ENCODE peak calls at places on chromosomes 6 and 20, in five cellular contexts. One of them, this sample, is unnamed.

GRCh38 chr6:13742961-13743735 is 31.5 kb upstream of the RANBP9 start:
- DNase-seq in left cardiac atrium: no peak
- DNase-seq in GM06990: no peak
- DNase-seq in caudate nucleus: no peak
- DNase-seq in LoVo: no peak
- DNase-seq in this sample: no peak

GRCh38 chr20:1674361-1674760 is 16.8 kb upstream of the SIRPG start:
- DNase-seq in LoVo: no peak
- DNase-seq in GM06990: no peak
- DNase-seq in left cardiac atrium: no peak
- DNase-seq in caudate nucleus: no peak
- DNase-seq in this sample: no peak

GRCh38 chr6:112827793-112828192 is 480.7 kb downstream of the RFPL4B start:
- DNase-seq in LoVo: no peak
- DNase-seq in left cardiac atrium: peak; percentile 46
- DNase-seq in GM06990: peak; percentile 34
- DNase-seq in caudate nucleus: no peak
- DNase-seq in this sample: peak; percentile 9

GRCh38 chr6:135250751-135251356 is 69.7 kb downstream of the MYB start:
- DNase-seq in LoVo: no peak
- DNase-seq in left cardiac atrium: no peak
- DNase-seq in GM06990: no peak
- DNase-seq in caudate nucleus: no peak
- DNase-seq in this sample: no peak

GRCh38 chr6:89562114-89562815 is 76.3 kb downstream of the LYRM2 start:
- DNase-seq in LoVo: no peak
- DNase-seq in left cardiac atrium: no peak
- DNase-seq in GM06990: no peak
- DNase-seq in caudate nucleus: peak; percentile 39
- DNase-seq in this sample: peak; percentile 40

GRCh38 chr6:89067796-89068195 is 12.8 kb upstream of the PNRC1 start:
- DNase-seq in left cardiac atrium: no peak
- DNase-seq in caudate nucleus: no peak
- DNase-seq in GM06990: no peak
- DNase-seq in LoVo: peak; percentile 24
- DNase-seq in this sample: no peak

GRCh38 chr20:21033817-21034216 is 72.3 kb downstream of the LINC00237 start:
- DNase-seq in caudate nucleus: no peak
- DNase-seq in left cardiac atrium: no peak
- DNase-seq in GM06990: no peak
- DNase-seq in LoVo: no peak
- DNase-seq in this sample: no peak

GRCh38 chr6:92586236-92586977 is 833.0 kb downstream of the EPHA7 start:
- DNase-seq in GM06990: no peak
- DNase-seq in left cardiac atrium: no peak
- DNase-seq in LoVo: no peak
- DNase-seq in caudate nucleus: no peak
- DNase-seq in this sample: no peak

GRCh38 chr20:37343994-37344355 is 2.0 kb upstream of the SRC start:
- DNase-seq in caudate nucleus: no peak
- DNase-seq in GM06990: no peak
- DNase-seq in left cardiac atrium: no peak
- DNase-seq in LoVo: no peak
- DNase-seq in this sample: no peak

GRCh38 chr6:15763827-15764226 is 101.0 kb upstream of the DTNBP1 start:
- DNase-seq in LoVo: peak; percentile 32
- DNase-seq in left cardiac atrium: no peak
- DNase-seq in GM06990: no peak
- DNase-seq in caudate nucleus: no peak
- DNase-seq in this sample: peak; percentile 45

GRCh38 chr6:122610690-122611455 is 668 bp downstream of the PKIB start:
- DNase-seq in LoVo: peak; percentile 58
- DNase-seq in GM06990: peak; percentile 0
- DNase-seq in left cardiac atrium: peak; percentile 38
- DNase-seq in caudate nucleus: no peak
- DNase-seq in this sample: peak; percentile 82

GRCh38 chr6:37673436-37673835 is 24.2 kb downstream of the MDGA1 start:
- DNase-seq in left cardiac atrium: no peak
- DNase-seq in GM06990: no peak
- DNase-seq in LoVo: no peak
- DNase-seq in caudate nucleus: no peak
- DNase-seq in this sample: peak; percentile 79

GRCh38 chr20:41344477-41344876 is 3.9 kb downstream of the LPIN3 start:
- DNase-seq in left cardiac atrium: no peak
- DNase-seq in LoVo: no peak
- DNase-seq in GM06990: no peak
- DNase-seq in caudate nucleus: no peak
- DNase-seq in this sample: peak; percentile 92

GRCh38 chr6:23445157-23445710 is 680.8 kb upstream of the NRSN1 start:
- DNase-seq in caudate nucleus: no peak
- DNase-seq in left cardiac atrium: no peak
- DNase-seq in GM06990: no peak
- DNase-seq in LoVo: no peak
- DNase-seq in this sample: peak; percentile 10

GRCh38 chr6:37822851-37823682 is 3.5 kb downstream of the ZFAND3 start:
- DNase-seq in LoVo: peak; percentile 87
- DNase-seq in GM06990: no peak
- DNase-seq in left cardiac atrium: no peak
- DNase-seq in caudate nucleus: no peak
- DNase-seq in this sample: peak; percentile 51

GRCh38 chr20:1173698-1174097 is 11.1 kb downstream of the TMEM74B start:
- DNase-seq in GM06990: no peak
- DNase-seq in left cardiac atrium: no peak
- DNase-seq in caudate nucleus: no peak
- DNase-seq in LoVo: no peak
- DNase-seq in this sample: no peak

GRCh38 chr6:152874846-152875568 is 107.8 kb downstream of the FBXO5 start:
- DNase-seq in GM06990: no peak
- DNase-seq in left cardiac atrium: no peak
- DNase-seq in LoVo: no peak
- DNase-seq in caudate nucleus: no peak
- DNase-seq in this sample: no peak

GRCh38 chr6:10478187-10479040 is 42.7 kb upstream of the GCNT2 start:
- DNase-seq in GM06990: peak; percentile 18
- DNase-seq in caudate nucleus: no peak
- DNase-seq in LoVo: peak; percentile 39
- DNase-seq in left cardiac atrium: no peak
- DNase-seq in this sample: no peak

GRCh38 chr6:132236744-132237143 is 164.5 kb downstream of the MOXD1 start:
- DNase-seq in left cardiac atrium: no peak
- DNase-seq in LoVo: no peak
- DNase-seq in caudate nucleus: no peak
- DNase-seq in GM06990: no peak
- DNase-seq in this sample: no peak

GRCh38 chr6:25218346-25218745 is 60.8 kb upstream of the CARMIL1 start:
- DNase-seq in left cardiac atrium: no peak
- DNase-seq in caudate nucleus: no peak
- DNase-seq in GM06990: no peak
- DNase-seq in LoVo: no peak
- DNase-seq in this sample: no peak

GRCh38 chr20:50586531-50587232 is 76.5 kb downstream of the PTPN1 start:
- DNase-seq in left cardiac atrium: no peak
- DNase-seq in caudate nucleus: no peak
- DNase-seq in GM06990: no peak
- DNase-seq in LoVo: no peak
- DNase-seq in this sample: no peak

GRCh38 chr6:110874880-110875547 is 429 bp downstream of the AMD1 start:
- DNase-seq in left cardiac atrium: no peak
- DNase-seq in caudate nucleus: peak; percentile 70
- DNase-seq in LoVo: no peak
- DNase-seq in GM06990: peak; percentile 74
- DNase-seq in this sample: peak; percentile 59

GRCh38 chr6:53216301-53216700 is 67.7 kb upstream of the GCM1 start:
- DNase-seq in GM06990: no peak
- DNase-seq in caudate nucleus: no peak
- DNase-seq in left cardiac atrium: no peak
- DNase-seq in LoVo: no peak
- DNase-seq in this sample: no peak

GRCh38 chr6:70133246-70133645 is 169.6 kb downstream of the COL9A1 start:
- DNase-seq in caudate nucleus: no peak
- DNase-seq in left cardiac atrium: no peak
- DNase-seq in GM06990: no peak
- DNase-seq in LoVo: no peak
- DNase-seq in this sample: no peak

GRCh38 chr6:118589186-118589585 is 41.1 kb downstream of the PLN start:
- DNase-seq in GM06990: no peak
- DNase-seq in LoVo: no peak
- DNase-seq in left cardiac atrium: no peak
- DNase-seq in caudate nucleus: no peak
- DNase-seq in this sample: no peak

GRCh38 chr6:15023448-15023847 is 222.4 kb upstream of the JARID2 start:
- DNase-seq in left cardiac atrium: no peak
- DNase-seq in caudate nucleus: no peak
- DNase-seq in LoVo: no peak
- DNase-seq in GM06990: peak; percentile 71
- DNase-seq in this sample: no peak

GRCh38 chr6:158559338-158559894 is 475 bp upstream of the TMEM181 start:
- DNase-seq in LoVo: no peak
- DNase-seq in left cardiac atrium: no peak
- DNase-seq in GM06990: no peak
- DNase-seq in caudate nucleus: no peak
- DNase-seq in this sample: no peak

GRCh38 chr6:95203153-95203754 is 374.1 kb upstream of the MANEA start:
- DNase-seq in left cardiac atrium: no peak
- DNase-seq in LoVo: peak; percentile 27
- DNase-seq in GM06990: no peak
- DNase-seq in caudate nucleus: no peak
- DNase-seq in this sample: peak; percentile 6

GRCh38 chr20:10201321-10201870 is 17.2 kb upstream of the SNAP25 start:
- DNase-seq in left cardiac atrium: no peak
- DNase-seq in caudate nucleus: no peak
- DNase-seq in GM06990: no peak
- DNase-seq in LoVo: no peak
- DNase-seq in this sample: no peak